ENCODE peak calls at places on chromosome 1, in seven cellular contexts. Q, J, H, P, Y, N and R are unnamed samples.

GRCh38 chr1:12059722-12060464 is 3.2 kb upstream of the TNFRSF8 start:
- DNase-seq in Y (no peak), J (no peak), N (no peak), H (no peak), Q (no peak), P (no peak), R (no peak)

GRCh38 chr1:211695135-211695816 is 19.9 kb upstream of the NEK2 start:
- DNase-seq in Q (no peak), Y (no peak), N (no peak), J (peak; percentile 45), P (no peak), H (no peak), R (peak; percentile 42)

GRCh38 chr1:3907031-3907534 is 7.0 kb upstream of the C1orf174 start:
- DNase-seq in P (no peak), N (peak; percentile 85), Y (no peak), J (no peak), Q (no peak), H (no peak), R (no peak)

GRCh38 chr1:182146286-182146685 is 84.8 kb upstream of the ZNF648 start:
- DNase-seq in J (no peak), Q (no peak), H (no peak), P (no peak), N (no peak), Y (no peak), R (no peak)

GRCh38 chr1:200979574-200980451 is 43.7 kb downstream of the KIF21B start:
- DNase-seq in J (peak; percentile 15), Y (no peak), N (peak; percentile 98), Q (peak; percentile 16), P (peak; percentile 4), H (peak; percentile 29), R (peak; percentile 62)

GRCh38 chr1:81554108-81554507 is 246.6 kb upstream of the ADGRL2 start:
- DNase-seq in P (no peak), Y (no peak), H (no peak), J (no peak), N (no peak), Q (no peak), R (no peak)

GRCh38 chr1:245313581-245313980 is 158.8 kb downstream of the KIF26B start:
- DNase-seq in Y (no peak), N (no peak), J (no peak), H (no peak), P (no peak), Q (no peak), R (no peak)

GRCh38 chr1:53604291-53604919 is 134.6 kb downstream of the GLIS1 start:
- DNase-seq in J (no peak), N (peak; percentile 0), H (no peak), Q (no peak), P (no peak), Y (no peak), R (no peak)

GRCh38 chr1:205880923-205881322 is 31.0 kb upstream of the PM20D1 start:
- DNase-seq in H (no peak), P (no peak), J (no peak), Y (no peak), N (no peak), Q (no peak), R (no peak)

GRCh38 chr1:224173523-224173922 is 9.5 kb upstream of the DEGS1 start:
- DNase-seq in Q (no peak), Y (no peak), N (no peak), P (no peak), J (no peak), H (no peak), R (no peak)

GRCh38 chr1:2446394-2446793 is 29.7 kb upstream of the PLCH2 start:
- DNase-seq in N (peak; percentile 83), Y (no peak), H (no peak), Q (peak; percentile 36), P (no peak), J (no peak), R (no peak)

GRCh38 chr1:216314369-216315095 is 108.7 kb downstream of the USH2A start:
- DNase-seq in H (no peak), J (no peak), Q (peak; percentile 14), P (no peak), N (no peak), Y (no peak), R (no peak)

GRCh38 chr1:74523873-74524480 is 11.6 kb upstream of the LRRC53 start:
- DNase-seq in Y (no peak), Q (no peak), H (no peak), N (no peak), J (no peak), P (no peak), R (no peak)

GRCh38 chr1:21873174-21873573 is 61.1 kb downstream of the LDLRAD2 start:
- DNase-seq in N (no peak), P (no peak), Y (no peak), J (no peak), H (no peak), Q (no peak), R (no peak)

GRCh38 chr1:17232759-17233661 is 15.9 kb upstream of the PADI3 start:
- DNase-seq in H (no peak), P (peak; percentile 65), J (peak; percentile 62), Y (no peak), Q (peak; percentile 75), N (no peak), R (no peak)

GRCh38 chr1:72946901-72947505 is 664.7 kb upstream of the NEGR1 start:
- DNase-seq in N (no peak), H (no peak), J (no peak), P (no peak), Y (no peak), Q (no peak), R (no peak)

GRCh38 chr1:183365676-183366075 is 52.5 kb downstream of the NMNAT2 start:
- DNase-seq in Q (no peak), N (no peak), P (no peak), Y (no peak), J (no peak), H (no peak), R (no peak)

GRCh38 chr1:25033828-25034451 is 103.9 kb upstream of the RUNX3 start:
- DNase-seq in P (no peak), H (peak; percentile 48), N (no peak), Y (peak; percentile 46), J (no peak), Q (no peak), R (peak; percentile 15)

GRCh38 chr1:94299627-94300552 is 62.5 kb upstream of the ARHGAP29 start:
- DNase-seq in P (peak; percentile 88), N (no peak), Q (peak; percentile 63), Y (no peak), J (peak; percentile 70), H (no peak), R (no peak)

GRCh38 chr1:212037900-212038299 is 2.4 kb downstream of the DTL start:
- DNase-seq in H (no peak), J (no peak), P (no peak), Y (no peak), N (no peak), Q (no peak), R (no peak)

GRCh38 chr1:96144636-96145035 is 576.9 kb upstream of the PTBP2 start:
- DNase-seq in H (no peak), Y (no peak), Q (no peak), J (no peak), N (no peak), P (no peak), R (no peak)

GRCh38 chr1:92886886-92887419 is 55.1 kb downstream of the RPL5 start:
- DNase-seq in J (no peak), N (no peak), H (no peak), Q (no peak), Y (no peak), P (no peak), R (no peak)

GRCh38 chr1:164320780-164321683 is 238.0 kb upstream of the PBX1 start:
- DNase-seq in H (peak; percentile 65), J (peak; percentile 53), P (peak; percentile 2), Y (peak; percentile 25), Q (peak; percentile 4), N (peak; percentile 82), R (peak; percentile 24)

GRCh38 chr1:203077367-203077766 is 8.4 kb downstream of the MYOG start:
- DNase-seq in Y (no peak), P (no peak), N (no peak), J (no peak), H (no peak), Q (no peak), R (no peak)

GRCh38 chr1:203075249-203076030 is 10.4 kb downstream of the MYOG start:
- DNase-seq in Q (no peak), P (no peak), N (no peak), Y (no peak), H (no peak), J (no peak), R (no peak)

GRCh38 chr1:203074610-203075009 is 11.2 kb downstream of the MYOG start:
- DNase-seq in Y (no peak), P (no peak), H (no peak), J (no peak), Q (no peak), N (no peak), R (no peak)

GRCh38 chr1:203077956-203078355 is 7.9 kb downstream of the MYOG start:
- DNase-seq in Q (no peak), P (no peak), J (no peak), Y (no peak), H (no peak), N (no peak), R (no peak)

GRCh38 chr1:203076031-203076511 is 9.7 kb downstream of the MYOG start:
- DNase-seq in J (no peak), N (no peak), H (no peak), P (no peak), Y (no peak), Q (no peak), R (no peak)
- H3K27me3 ChIP-seq in J (peaks cover 17% of the 10 kb centered on the region), N (no peaks in the 10 kb centered on the region), H (peaks cover 9% of the 10 kb centered on the region), P (peaks cover 51% of the 10 kb centered on the region), Y (peaks cover 25% of the 10 kb centered on the region), Q (peaks cover 39% of the 10 kb centered on the region), R (no peaks in the 10 kb centered on the region)

DNA sequence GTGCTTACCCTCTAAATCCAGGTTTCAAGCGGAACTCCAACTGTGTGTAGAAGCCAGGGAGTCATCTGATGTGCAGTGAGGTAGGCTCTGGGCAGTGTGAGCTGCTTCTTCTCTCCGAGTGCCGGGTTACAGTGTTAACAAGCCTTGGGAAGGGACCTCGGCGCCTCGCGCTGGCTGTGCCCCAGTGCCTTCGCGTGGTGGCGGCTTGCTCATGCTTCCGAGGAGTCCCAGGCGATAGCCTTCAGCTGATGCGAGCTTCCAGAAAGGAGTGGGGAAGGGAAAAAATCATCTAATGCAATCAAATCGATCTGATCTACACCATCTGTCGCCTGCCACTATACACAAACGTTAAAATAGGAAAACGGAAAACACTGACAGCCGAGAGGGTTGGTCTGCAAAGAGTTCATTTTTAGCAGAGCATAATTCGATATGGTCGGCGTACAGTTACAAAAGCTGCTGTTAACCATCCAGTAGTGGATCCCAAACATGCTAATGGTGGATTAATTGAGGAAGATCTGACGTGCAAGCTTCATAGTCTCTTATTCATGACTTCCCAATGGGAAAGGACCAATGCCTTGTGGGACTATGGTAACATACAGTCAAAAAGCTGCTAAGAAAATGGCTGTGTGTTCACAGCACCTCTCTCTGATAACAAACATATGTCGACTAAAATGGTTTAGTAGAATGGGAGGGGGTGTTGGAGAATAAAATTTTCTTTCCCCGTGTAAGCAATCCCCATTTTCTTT is 128.7 kb upstream of the DPYD start:
- DNase-seq in H (peak; percentile 24), N (peak; percentile 75), Y (no peak), P (peak; percentile 30), Q (no peak), J (peak; percentile 34), R (no peak)
- H3K27me3 ChIP-seq in H (peaks cover 50% of the 10 kb centered on the region), N (peaks cover 8% of the 10 kb centered on the region), Y (peaks cover 93% of the 10 kb centered on the region), P (no peaks in the 10 kb centered on the region), Q (no peaks in the 10 kb centered on the region), J (peaks cover 98% of the 10 kb centered on the region), R (no peaks in the 10 kb centered on the region)

GRCh38 chr1:230977781-230978490 is 725 bp downstream of the TTC13 start:
- DNase-seq in H (peak; percentile 26), P (no peak), Y (peak; percentile 23), J (peak; percentile 16), N (peak; percentile 43), Q (no peak), R (peak; percentile 20)
- H3K27me3 ChIP-seq in H (no peaks in the 10 kb centered on the region), P (no peaks in the 10 kb centered on the region), Y (no peaks in the 10 kb centered on the region), J (no peaks in the 10 kb centered on the region), N (no peaks in the 10 kb centered on the region), Q (no peaks in the 10 kb centered on the region), R (no peaks in the 10 kb centered on the region)

GRCh38 chr1:37614105-37614504 is 18.4 kb upstream of the GNL2 start:
- DNase-seq in Q (no peak), N (no peak), Y (no peak), H (no peak), J (no peak), P (no peak), R (no peak)
- H3K27me3 ChIP-seq in Q (peaks cover 6% of the 10 kb centered on the region), N (no peaks in the 10 kb centered on the region), Y (peaks cover 79% of the 10 kb centered on the region), H (peaks cover 12% of the 10 kb centered on the region), J (peaks cover 97% of the 10 kb centered on the region), P (peaks cover 10% of the 10 kb centered on the region), R (no peaks in the 10 kb centered on the region)